ENCODE peak calls at places on chromosomes 5 and 9, in four cellular contexts. A, P, M and I are unnamed samples.

GRCh38 chr5:127997131-127997775 is 86.3 kb upstream of the SLC12A2 start:
- DNase-seq in M (no peak), P (no peak), A (no peak), I (no peak)

GRCh38 chr9:72540348-72540873 is 19.0 kb downstream of the TMC1 start:
- DNase-seq in M (no peak), A (no peak), P (no peak), I (no peak)

GRCh38 chr9:70004310-70004709 is 39.3 kb upstream of the MAMDC2 start:
- DNase-seq in A (no peak), P (no peak), M (no peak), I (no peak)

GRCh38 chr5:51632794-51633193 is 249.5 kb downstream of the ISL1 start:
- DNase-seq in P (no peak), M (no peak), A (no peak), I (no peak)

GRCh38 chr5:1480217-1480616 is 35.0 kb upstream of the SLC6A3 start:
- DNase-seq in A (no peak), M (peak), P (peak), I (no peak)

GRCh38 chr9:124009835-124010226 is 1.7 kb upstream of the LHX2 start:
- DNase-seq in M (no peak), A (no peak), P (no peak), I (no peak)

GRCh38 chr5:141022384-141022783 is 28.8 kb upstream of the PCDHB1 start:
- DNase-seq in A (no peak), P (no peak), M (no peak), I (no peak)

GRCh38 chr9:133946840-133947486 is 45.2 kb downstream of the VAV2 start:
- DNase-seq in M (no peak), P (peak), A (no peak), I (no peak)

GRCh38 chr9:114112778-114113585 is 13.9 kb upstream of the KIF12 start:
- DNase-seq in P (peak), M (peak), A (no peak), I (no peak)

GRCh38 chr9:131715906-131716305 is 24.0 kb downstream of the RAPGEF1 start:
- DNase-seq in P (peak), M (no peak), A (no peak), I (no peak)

GRCh38 chr5:156438076-156438475 is 111.1 kb downstream of the SGCD start:
- DNase-seq in P (no peak), M (no peak), A (no peak), I (no peak)

GRCh38 chr9:122213102-122213588 is 15.6 kb downstream of the LHX6 start:
- DNase-seq in P (peak), A (no peak), M (no peak), I (no peak)

GRCh38 chr5:150781706-150782614 is 3.4 kb downstream of the SMIM3 start:
- DNase-seq in A (no peak), M (peak), P (peak), I (no peak)

GRCh38 chr9:134412298-134412711 is 86.0 kb downstream of the RXRA start:
- DNase-seq in A (no peak), P (no peak), M (no peak), I (no peak)

GRCh38 chr5:85337400-85337799 is 952.7 kb upstream of the EDIL3 start:
- DNase-seq in M (no peak), A (no peak), P (no peak), I (no peak)

GRCh38 chr5:57824047-57824446 is 341.4 kb upstream of the ACTBL2 start:
- DNase-seq in A (no peak), P (no peak), M (no peak), I (no peak)

GRCh38 chr5:9015937-9016270 is 530.0 kb downstream of the SEMA5A start:
- DNase-seq in M (no peak), A (no peak), P (no peak), I (no peak)

GRCh38 chr9:107138261-107138992 is 144.7 kb upstream of the RAD23B start:
- DNase-seq in P (no peak), A (no peak), M (no peak), I (no peak)

GRCh38 chr5:42912184-42912766 is 100.6 kb upstream of the SELENOP start:
- DNase-seq in A (peak), M (peak), P (no peak), I (peak)

GRCh38 chr9:81431662-81432061 is 257.7 kb downstream of the TLE1 start:
- DNase-seq in A (no peak), M (no peak), P (no peak), I (no peak)

GRCh38 chr9:78383130-78383529 is 86.2 kb downstream of the PSAT1 start:
- DNase-seq in A (no peak), M (no peak), P (no peak), I (no peak)

GRCh38 chr5:80481019-80481893 is 6.6 kb upstream of the FAM151B start:
- DNase-seq in A (peak), P (no peak), M (peak), I (peak)

GRCh38 chr5:121969660-121970295 is 8.0 kb downstream of the SRFBP1 start:
- DNase-seq in P (no peak), M (no peak), A (no peak), I (no peak)

GRCh38 chr9:120931278-120932085 is 4.9 kb upstream of the TRAF1 start:
- DNase-seq in A (peak), P (no peak), M (peak), I (peak)

GRCh38 chr5:57037355-57037754 is 85.4 kb upstream of the MIER3 start:
- DNase-seq in M (no peak), P (no peak), A (no peak), I (no peak)

GRCh38 chr5:17302590-17302989 is 85.2 kb downstream of the BASP1 start:
- DNase-seq in P (no peak), M (no peak), A (no peak), I (no peak)

GRCh38 chr9:7500521-7500920 is 299.1 kb downstream of the DMAC1 start:
- DNase-seq in A (no peak), M (no peak), P (no peak), I (no peak)

GRCh38 chr5:140966293-140967225 is at the start of gene PCDHAC2:
- DNase-seq in P (peak), M (no peak), A (no peak), I (no peak)

GRCh38 chr5:42995152-42995751 is 44.9 kb downstream of the ANXA2R start:
- DNase-seq in P (no peak), A (no peak), M (no peak), I (no peak)

GRCh38 chr5:122259995-122260394 is 52.0 kb upstream of the SNCAIP start:
- DNase-seq in M (no peak), P (no peak), A (no peak), I (no peak)

GRCh38 chr9:26904671-26905070 is 12.1 kb upstream of the CAAP1 start:
- DNase-seq in M (no peak), P (no peak), A (no peak), I (no peak)

GRCh38 chr5:76202182-76202581 is 119.0 kb downstream of the SV2C start:
- DNase-seq in A (no peak), P (no peak), M (no peak), I (no peak)

GRCh38 chr5:1554410-1554967 is 30.7 kb upstream of the LPCAT1 start:
- DNase-seq in M (no peak), P (peak), A (no peak), I (no peak)

GRCh38 chr5:122180863-122181519 is 51.6 kb downstream of the ZNF474 start:
- DNase-seq in A (no peak), M (no peak), P (no peak), I (no peak)

GRCh38 chr9:116574027-116574679 is 113.0 kb upstream of the TRIM32 start:
- DNase-seq in P (no peak), M (peak), A (no peak), I (no peak)

DNA sequence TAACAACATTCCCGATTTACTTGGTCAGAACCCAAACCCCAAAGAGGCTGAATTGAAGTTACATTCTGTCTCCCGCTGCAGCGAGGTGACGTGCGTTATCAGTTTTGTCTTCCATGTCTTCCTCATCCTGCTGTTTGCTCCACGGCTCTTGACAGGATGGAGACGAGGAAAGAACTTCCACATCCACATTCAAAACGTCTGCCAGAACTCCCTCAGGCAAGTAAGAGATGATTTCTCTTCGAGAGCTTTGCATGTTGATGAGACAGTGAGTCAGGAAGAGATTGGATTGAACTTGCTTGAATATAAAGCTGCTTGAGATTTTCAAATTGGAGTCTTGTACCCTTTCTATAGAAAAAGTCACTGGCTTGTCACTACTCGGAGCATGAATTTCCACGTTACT is 242.6 kb downstream of the AUH start:
- DNase-seq in P (no peak), M (no peak), A (no peak), I (no peak)
- H3K4me3 ChIP-seq in P (no peak), M (no peak), A (no peak), I (no peak)

GRCh38 chr9:96515629-96516470 is 65.9 kb downstream of the HABP4 start:
- DNase-seq in A (no peak), P (no peak), M (no peak), I (no peak)
- H3K4me3 ChIP-seq in A (no peak), P (no peak), M (no peak), I (no peak)

DNA sequence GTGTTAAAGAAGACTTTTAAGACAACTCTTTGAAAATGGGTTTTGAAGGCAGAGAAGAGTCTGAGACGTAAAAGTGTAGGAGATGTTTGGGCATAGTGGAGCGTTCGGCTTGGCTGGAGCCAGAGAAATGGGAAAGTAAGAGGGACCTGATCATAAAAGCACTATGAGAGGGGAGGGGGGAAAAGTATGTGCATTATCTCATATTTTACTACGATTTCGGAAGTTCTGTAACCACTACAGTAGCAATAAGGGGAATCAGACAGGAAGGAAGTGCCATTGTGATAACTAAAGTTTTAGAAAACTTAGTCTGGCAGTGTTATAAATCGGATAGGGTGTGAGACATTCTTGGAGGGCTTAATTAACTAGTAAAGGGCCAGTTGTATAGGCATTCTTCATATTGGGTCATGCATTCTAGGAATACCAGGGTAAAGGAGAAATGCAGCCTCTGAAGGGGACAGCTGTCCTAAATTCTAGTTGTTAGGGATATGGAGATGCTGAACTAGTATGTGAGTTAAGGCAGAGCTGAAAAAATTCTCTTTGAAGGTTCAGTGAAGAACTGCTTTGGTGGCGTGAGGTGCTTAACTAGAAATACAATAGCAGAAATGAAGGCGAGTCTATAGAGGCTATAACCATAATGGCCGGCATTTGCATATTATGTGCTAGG is 83.8 kb upstream of the FREM1 start:
- DNase-seq in P (no peak), A (no peak), M (no peak), I (peak)
- H3K4me3 ChIP-seq in P (peak), A (no peak), M (no peak), I (peak)

DNA sequence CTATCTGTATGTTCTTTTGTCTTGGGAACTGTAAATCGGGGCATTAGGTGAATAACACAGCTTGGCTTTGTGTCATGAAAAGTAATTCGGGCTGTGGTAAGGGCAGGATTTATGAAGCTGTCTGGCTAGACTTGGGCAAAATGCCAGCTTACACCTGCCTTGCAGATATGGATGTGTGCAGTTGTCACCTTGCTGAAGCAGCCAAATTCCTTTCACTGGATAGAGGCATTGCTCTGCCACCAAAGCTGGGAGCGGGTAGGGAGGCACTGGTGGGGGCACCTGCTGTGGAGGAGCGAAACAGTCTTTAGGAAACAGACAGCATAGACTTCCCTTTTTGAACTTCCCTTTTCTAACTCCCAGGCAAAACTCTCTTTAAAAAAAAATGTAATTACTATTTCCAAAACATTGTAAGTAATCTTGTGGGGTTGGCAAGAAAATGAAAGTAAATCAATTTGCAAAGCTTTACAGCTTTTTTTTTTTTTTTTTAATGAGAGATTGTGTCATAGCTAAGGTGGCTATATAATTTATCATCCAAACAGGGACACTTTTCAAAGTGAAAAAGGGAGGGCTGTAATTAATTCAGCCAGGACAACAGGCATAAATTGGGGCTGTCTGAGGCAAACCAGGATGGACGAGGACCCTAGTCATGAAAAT is 545.3 kb downstream of the CSNK1G3 start:
- DNase-seq in M (peak), A (peak), P (peak), I (no peak)
- H3K4me3 ChIP-seq in M (no peak), A (peak), P (no peak), I (no peak)

GRCh38 chr5:33228149-33228548 is 212.6 kb upstream of the TARS1 start:
- DNase-seq in P (no peak), M (no peak), A (no peak), I (no peak)
- H3K4me3 ChIP-seq in P (no peak), M (no peak), A (no peak), I (no peak)

DNA sequence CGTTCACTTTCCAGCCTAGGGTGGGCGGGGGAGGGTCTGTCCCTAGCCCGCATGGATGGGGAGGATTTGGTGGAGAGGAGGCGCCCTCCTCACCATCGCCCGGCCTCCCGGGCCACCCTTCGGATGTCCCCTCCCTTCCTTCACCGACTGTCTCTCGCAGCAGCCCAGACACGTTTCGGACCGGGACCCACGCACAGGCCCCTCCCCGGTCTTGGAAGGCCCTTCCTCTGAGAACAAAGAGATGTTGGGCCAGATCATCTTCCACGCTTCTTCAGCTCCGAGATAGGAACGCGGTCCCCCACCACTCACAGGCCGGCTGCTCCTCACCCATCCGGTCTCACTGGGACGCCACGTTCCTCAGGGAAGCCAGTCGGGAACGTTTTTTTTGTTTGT is 640 bp upstream of the DPM2 start:
- DNase-seq in P (no peak), A (no peak), M (no peak), I (no peak)
- H3K4me3 ChIP-seq in P (peak), A (peak), M (no peak), I (no peak)